ENCODE peak calls at places on chromosome 11, in nine cellular contexts. V is brain microvascular endothelial cell, H is nephron progenitor cell, Q is lower lobe of right lung, E is astrocyte of the cerebellum, P is cardiac fibroblast, G is dorsolateral prefrontal cortex, J is fibroblast of villous mesenchyme, Z is HFF-Myc. T is an unnamed sample.

GRCh38 chr11:10868375-10868774 is 10.5 kb upstream of the ZBED5 start:
- DNase-seq in Q (no peak), V (no peak), E (no peak), P (no peak), H (no peak), G (no peak), Z (no peak), J (peak; percentile 66), T (no peak)

GRCh38 chr11:69614085-69614484 is 26.9 kb upstream of the CCND1 start:
- DNase-seq in P (no peak), E (no peak), H (no peak), Z (no peak), Q (no peak), V (no peak), G (no peak), J (no peak), T (no peak)

GRCh38 chr11:61626580-61627380 is 45.9 kb upstream of the SYT7 start:
- DNase-seq in J (no peak), G (no peak), H (no peak), P (peak; percentile 27), Q (peak; percentile 81), V (peak; percentile 39), E (no peak), Z (no peak), T (peak; percentile 49)

GRCh38 chr11:134358165-134358852 is 26.5 kb downstream of the GLB1L2 start:
- DNase-seq in H (no peak), E (no peak), Q (no peak), V (no peak), Z (no peak), P (no peak), J (no peak), G (no peak), T (no peak)

GRCh38 chr11:1493650-1494244 is 7.2 kb upstream of the MOB2 start:
- DNase-seq in H (no peak), V (no peak), P (no peak), J (no peak), Q (no peak), Z (no peak), G (no peak), E (no peak), T (no peak)

GRCh38 chr11:25065711-25066110 is 568.9 kb downstream of the LUZP2 start:
- DNase-seq in Z (no peak), Q (no peak), V (no peak), G (no peak), H (no peak), E (peak; percentile 51), P (peak; percentile 26), J (no peak), T (no peak)

GRCh38 chr11:122019908-122020694 is 95.9 kb downstream of the BLID start:
- DNase-seq in Z (no peak), H (no peak), J (no peak), P (no peak), E (no peak), Q (no peak), G (no peak), V (no peak), T (no peak)

GRCh38 chr11:14914536-14914935 is 22.5 kb upstream of the CYP2R1 start:
- DNase-seq in Z (no peak), Q (no peak), H (no peak), J (no peak), G (no peak), P (no peak), E (no peak), V (no peak), T (no peak)

GRCh38 chr11:64078905-64079304 is 43.2 kb downstream of the FLRT1 start:
- DNase-seq in Z (no peak), H (no peak), G (no peak), Q (no peak), V (no peak), E (no peak), P (no peak), J (no peak), T (no peak)

DNA sequence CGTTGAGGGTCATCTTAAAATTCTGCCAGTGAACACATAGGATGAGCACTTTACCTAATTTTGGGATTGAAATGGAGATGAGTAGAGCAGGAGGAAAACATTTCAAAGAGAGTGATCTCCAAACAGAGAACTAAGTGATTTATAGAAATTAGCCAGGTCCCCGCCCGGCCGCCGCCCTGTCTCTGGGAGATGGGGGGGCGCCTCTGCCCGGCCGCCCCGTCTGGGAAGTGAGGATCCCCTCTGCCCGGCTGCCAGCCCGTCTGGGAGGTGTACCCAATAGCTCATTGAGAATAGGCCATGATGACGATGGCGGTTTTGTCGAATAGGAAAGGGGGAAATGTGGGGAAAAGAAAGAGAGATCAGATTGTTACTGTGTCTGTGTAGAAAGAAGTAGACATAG is 276.7 kb upstream of the C11orf87 start:
- DNase-seq in Q (no peak), Z (no peak), G (no peak), V (no peak), J (no peak), H (no peak), E (no peak), P (no peak), T (no peak)
- TF ChIP-seq CTCF in Q (no peak), Z (no peak), G (no peak), V (no peak), J (no peak), H (no peak), E (no peak), P (no peak), T (no peak)

GRCh38 chr11:103671143-103671651 is 365.2 kb upstream of the DDI1 start:
- DNase-seq in E (no peak), G (no peak), V (no peak), Z (no peak), P (no peak), J (no peak), Q (no peak), H (no peak), T (no peak)
- TF ChIP-seq CTCF in E (peak; percentile 8), G (no peak), V (peak; percentile 13), Z (peak; percentile 8), P (peak; percentile 11), J (peak; percentile 9), Q (no peak), H (peak; percentile 21), T (peak; percentile 28)

GRCh38 chr11:32659672-32660071 is 76.0 kb downstream of the EIF3M start:
- DNase-seq in P (peak; percentile 4), V (no peak), Z (no peak), E (no peak), G (no peak), H (no peak), Q (no peak), J (no peak), T (no peak)
- TF ChIP-seq CTCF in P (no peak), V (no peak), Z (no peak), E (no peak), G (no peak), H (no peak), Q (no peak), J (no peak), T (peak; percentile 15)

DNA sequence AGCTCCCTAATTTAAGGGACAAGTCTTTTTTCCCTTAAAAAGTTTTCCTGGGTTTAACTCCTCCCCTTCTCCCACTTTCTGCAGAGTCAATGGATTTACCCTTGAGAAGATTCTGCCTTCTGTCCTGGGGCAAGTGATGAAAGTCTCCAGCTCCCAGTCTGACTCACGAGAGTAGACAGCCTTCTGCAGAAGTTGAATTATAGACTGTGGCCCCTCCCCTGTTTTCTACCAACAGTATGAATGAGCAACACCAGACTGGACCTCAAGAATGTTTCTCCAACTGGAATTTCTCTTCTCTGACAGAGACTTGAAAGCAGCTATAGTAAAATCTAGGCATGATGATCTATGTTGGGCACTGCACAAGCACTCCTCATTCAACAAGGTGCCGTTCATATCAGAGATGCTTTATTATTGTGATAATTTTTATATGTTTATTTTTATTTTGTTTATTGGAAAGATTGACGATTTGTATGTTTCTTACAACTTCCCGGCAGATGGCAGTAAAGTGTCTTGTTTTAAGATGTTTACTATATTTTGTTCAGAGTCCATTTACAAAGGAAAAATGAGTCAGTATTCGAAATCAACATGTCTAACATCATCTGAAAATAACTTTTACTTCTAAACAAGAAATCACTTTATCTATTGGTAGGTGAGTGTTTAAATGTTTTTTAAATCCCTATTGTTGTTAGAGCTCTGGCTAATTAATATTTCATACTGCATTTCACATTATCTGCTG is 56.6 kb downstream of the LMO2 start:
- DNase-seq in H (no peak), G (no peak), V (peak; percentile 78), P (peak; percentile 77), Z (no peak), J (peak; percentile 71), Q (no peak), E (peak; percentile 15), T (no peak)
- TF ChIP-seq CTCF in H (no peak), G (peak; percentile 62), V (no peak), P (peak; percentile 27), Z (peak; percentile 19), J (peak; percentile 24), Q (peak; percentile 19), E (no peak), T (no peak)